ENCODE peak calls at places on chromosomes 11 and 22, in five cellular contexts. I is mucosa of descending colon; U is CD4-positive, alpha-beta memory T cell; N is lung; F is BE2C. P is an unnamed sample.

GRCh38 chr11:45332486-45332934 is 46.4 kb upstream of the SYT13 start:
- DNase-seq in I (peak; percentile 57), N (no peak), U (peak; percentile 32), F (peak; percentile 10), P (peak; percentile 21)

GRCh38 chr11:65863889-65864757 is 3.9 kb downstream of the MUS81 start:
- DNase-seq in F (no peak), I (no peak), N (no peak), U (no peak), P (no peak)

GRCh38 chr11:72519220-72519881 is 85.0 kb upstream of the CLPB start:
- DNase-seq in I (peak; percentile 6), N (no peak), F (peak; percentile 36), U (peak; percentile 32), P (no peak)

GRCh38 chr11:37525336-37525735 is 927.3 kb upstream of the RAG2 start:
- DNase-seq in I (no peak), N (no peak), U (no peak), F (no peak), P (no peak)

GRCh38 chr11:3674189-3674588 is 3.0 kb upstream of the CHRNA10 start:
- DNase-seq in N (no peak), I (no peak), F (no peak), U (no peak), P (no peak)

GRCh38 chr22:24926849-24927579 is 19.5 kb downstream of the LHFPL7 start:
- DNase-seq in I (no peak), N (no peak), U (no peak), F (no peak), P (no peak)

GRCh38 chr11:21820176-21820575 is 372.7 kb upstream of the ANO5 start:
- DNase-seq in N (no peak), U (no peak), I (no peak), F (no peak), P (no peak)

GRCh38 chr11:115112779-115113178 is 391.4 kb downstream of the CADM1 start:
- DNase-seq in I (no peak), N (no peak), F (no peak), U (no peak), P (no peak)

GRCh38 chr22:24768537-24769374 is 5.8 kb downstream of the PIWIL3 start:
- DNase-seq in I (peak; percentile 92), U (peak; percentile 38), F (peak; percentile 81), N (peak; percentile 60), P (peak; percentile 60)

GRCh38 chr22:25176175-25176574 is 23.5 kb upstream of the CRYBB3 start:
- DNase-seq in I (no peak), U (no peak), N (no peak), F (no peak), P (no peak)

GRCh38 chr11:57978686-57979531 is 44.8 kb upstream of the OR9Q1 start:
- DNase-seq in N (no peak), U (no peak), F (no peak), I (no peak), P (no peak)

GRCh38 chr22:47705350-47705749 is 942.9 kb downstream of the TBC1D22A start:
- DNase-seq in U (no peak), I (no peak), F (no peak), N (no peak), P (no peak)

GRCh38 chr11:82845336-82846036 is 54.7 kb downstream of the PRCP start:
- DNase-seq in F (no peak), U (no peak), N (no peak), I (no peak), P (no peak)

GRCh38 chr11:130162733-130163132 is 3.2 kb downstream of the ST14 start:
- DNase-seq in N (no peak), F (no peak), U (no peak), I (no peak), P (peak; percentile 82)

GRCh38 chr22:32142600-32142999 is 16.5 kb downstream of the C22orf42 start:
- DNase-seq in U (no peak), F (no peak), I (no peak), N (no peak), P (no peak)

GRCh38 chr11:130514316-130514715 is 65.9 kb downstream of the ADAMTS15 start:
- DNase-seq in N (no peak), F (no peak), I (no peak), U (no peak), P (no peak)

GRCh38 chr22:36940676-36941075 is 27.2 kb downstream of the CSF2RB start:
- DNase-seq in F (no peak), N (no peak), U (peak; percentile 6), I (no peak), P (peak; percentile 90)

GRCh38 chr11:116888884-116889549 is 51.6 kb upstream of the APOA1 start:
- DNase-seq in U (no peak), F (no peak), N (no peak), I (no peak), P (no peak)

GRCh38 chr11:116855413-116855812 is 18.0 kb upstream of the APOA1 start:
- DNase-seq in U (no peak), I (no peak), N (no peak), F (no peak), P (no peak)

GRCh38 chr22:37137903-37138665 is 11.6 kb downstream of the IL2RB start:
- DNase-seq in N (no peak), I (no peak), F (no peak), U (no peak), P (peak; percentile 32)

GRCh38 chr11:45209480-45209879 is 63.0 kb downstream of the PRDM11 start:
- DNase-seq in U (no peak), I (no peak), N (no peak), F (no peak), P (no peak)

GRCh38 chr22:22245935-22246525 is 1.4 kb downstream of the VPREB1 start:
- DNase-seq in I (no peak), N (no peak), U (no peak), F (no peak), P (no peak)

GRCh38 chr11:64855596-64856304 is 11.3 kb upstream of the CDC42BPG start:
- DNase-seq in I (no peak), F (no peak), U (no peak), N (no peak), P (no peak)

GRCh38 chr11:14237333-14237988 is 121.5 kb downstream of the RRAS2 start:
- DNase-seq in I (peak; percentile 12), N (no peak), F (no peak), U (no peak), P (peak; percentile 84)

GRCh38 chr11:126111458-126112116 is 48.9 kb upstream of the CDON start:
- DNase-seq in F (peak; percentile 98), N (no peak), U (no peak), I (no peak), P (no peak)

GRCh38 chr11:134382830-134383229 is 29.2 kb downstream of the B3GAT1 start:
- DNase-seq in U (no peak), N (no peak), I (no peak), F (no peak), P (no peak)

GRCh38 chr11:134383576-134384221 is 28.3 kb downstream of the B3GAT1 start:
- DNase-seq in U (no peak), I (no peak), N (no peak), F (no peak), P (no peak)

GRCh38 chr11:134385171-134385570 is 26.9 kb downstream of the B3GAT1 start:
- DNase-seq in I (no peak), N (no peak), U (no peak), F (no peak), P (no peak)

GRCh38 chr11:134385774-134386565 is 26.1 kb downstream of the B3GAT1 start:
- DNase-seq in U (no peak), N (no peak), I (no peak), F (peak; percentile 62), P (no peak)

GRCh38 chr11:134384406-134384805 is 27.6 kb downstream of the B3GAT1 start:
- DNase-seq in I (no peak), F (no peak), U (no peak), N (no peak), P (no peak)
- H3K9me3 ChIP-seq in I (no peaks in the 10 kb centered on the region), F (no peaks in the 10 kb centered on the region), U (no peaks in the 10 kb centered on the region), N (no peaks in the 10 kb centered on the region), P (no peaks in the 10 kb centered on the region)

GRCh38 chr22:48820481-48821345 is 1007.0 kb downstream of the BRD1 start:
- DNase-seq in N (no peak), U (no peak), I (no peak), F (no peak), P (no peak)

GRCh38 chr22:48822278-48823233 is 1005.1 kb downstream of the BRD1 start:
- DNase-seq in N (no peak), F (no peak), I (no peak), U (no peak), P (no peak)

GRCh38 chr22:48821346-48822186 is 1006.1 kb downstream of the BRD1 start:
- DNase-seq in N (no peak), U (no peak), F (no peak), I (no peak), P (no peak)

GRCh38 chr22:48819991-48820390 is 1007.7 kb downstream of the BRD1 start:
- DNase-seq in I (no peak), U (no peak), N (no peak), F (no peak), P (no peak)

DNA sequence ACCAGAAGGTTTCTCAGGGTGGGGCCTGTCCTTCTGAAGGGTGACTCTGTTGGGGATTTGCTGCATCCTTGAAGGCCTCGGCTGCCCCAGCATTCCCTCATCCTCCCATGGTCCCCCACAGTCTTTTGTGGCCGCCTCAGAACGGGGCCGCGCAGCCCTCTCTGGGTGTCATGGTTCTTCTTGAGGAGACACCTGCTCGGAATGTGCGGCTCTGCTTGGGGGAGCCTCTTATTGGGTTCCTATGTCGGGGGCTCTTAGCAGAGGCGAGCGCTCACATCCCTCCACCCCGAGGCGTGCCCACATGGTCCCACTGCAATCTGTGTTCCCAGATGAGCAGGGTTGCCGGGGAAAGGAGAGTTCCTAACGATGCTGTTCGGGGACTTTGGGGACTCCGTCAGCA is 1008.4 kb downstream of the BRD1 start:
- DNase-seq in U (no peak), N (no peak), I (no peak), F (no peak), P (no peak)
- H3K9me3 ChIP-seq in U (no peaks in the 10 kb centered on the region), N (no peaks in the 10 kb centered on the region), I (no peaks in the 10 kb centered on the region), F (no peaks in the 10 kb centered on the region), P (no peaks in the 10 kb centered on the region)

GRCh38 chr11:70721006-70721405 is 322.7 kb downstream of the CTTN start:
- DNase-seq in F (no peak), N (no peak), U (no peak), I (no peak), P (no peak)
- H3K9me3 ChIP-seq in F (no peaks in the 10 kb centered on the region), N (no peaks in the 10 kb centered on the region), U (no peaks in the 10 kb centered on the region), I (no peaks in the 10 kb centered on the region), P (no peaks in the 10 kb centered on the region)

GRCh38 chr11:2656859-2657258 is 42.9 kb downstream of the KCNQ1OT1 start:
- DNase-seq in N (no peak), U (no peak), F (no peak), I (no peak), P (no peak)

GRCh38 chr11:2652857-2653643 is 46.7 kb downstream of the KCNQ1OT1 start:
- DNase-seq in N (no peak), I (no peak), F (no peak), U (no peak), P (no peak)

GRCh38 chr11:2655834-2656622 is 43.8 kb downstream of the KCNQ1OT1 start:
- DNase-seq in I (no peak), U (no peak), F (no peak), N (no peak), P (no peak)

GRCh38 chr11:2653930-2654739 is 45.7 kb downstream of the KCNQ1OT1 start:
- DNase-seq in U (no peak), I (no peak), F (no peak), N (no peak), P (no peak)

DNA sequence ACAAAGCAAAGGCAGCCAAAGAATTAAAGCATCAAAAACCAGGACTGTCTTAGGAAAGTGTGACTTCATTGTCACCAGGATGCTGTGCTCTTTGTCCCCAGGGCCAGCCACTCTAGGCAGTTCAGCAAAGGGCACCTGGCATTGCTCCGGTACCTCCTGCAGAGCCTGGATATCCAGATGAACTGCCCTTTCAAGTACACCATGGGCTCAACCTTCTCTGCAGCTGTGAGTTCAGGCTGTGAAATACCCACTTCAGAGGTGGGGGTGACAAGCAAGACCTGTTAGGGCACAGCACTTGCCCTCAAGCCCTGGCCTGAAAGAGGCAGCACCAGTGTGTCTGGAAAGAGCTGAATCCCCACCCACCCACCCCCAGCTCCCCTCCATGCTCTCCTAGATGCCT is 44.5 kb downstream of the KCNQ1OT1 start:
- DNase-seq in N (no peak), F (no peak), I (no peak), U (no peak), P (no peak)
- H3K9me3 ChIP-seq in N (peaks cover 5% of the 10 kb centered on the region), F (no peaks in the 10 kb centered on the region), I (peaks cover 19% of the 10 kb centered on the region), U (no peaks in the 10 kb centered on the region), P (no peaks in the 10 kb centered on the region)

P was measured in MM.1S.